ENCODE peak calls at places on chromosomes 4 and X, in five cellular contexts. Y is naive B cell, W is SW480, X is left lobe of liver, L is RWPE1. T is an unnamed sample.

GRCh38 chr4:47031713-47032404 is 492 bp downstream of the GABRB1 start:
- DNase-seq in Y (no peak), W (peak), X (no peak), L (no peak), T (no peak)

GRCh38 chrX:152136312-152136711 is 2.1 kb downstream of the MAGEA10 start:
- DNase-seq in Y (no peak), W (no peak), X (no peak), L (no peak), T (no peak)

GRCh38 chr4:14446311-14446710 is 556.0 kb upstream of the CPEB2 start:
- DNase-seq in Y (no peak), W (no peak), X (no peak), L (peak), T (no peak)

GRCh38 chr4:6953751-6954380 is 44.2 kb downstream of the TBC1D14 start:
- DNase-seq in Y (no peak), W (peak), X (peak), L (no peak), T (peak)

GRCh38 chr4:17780461-17781071 is 855 bp downstream of the FAM184B start:
- DNase-seq in Y (no peak), W (no peak), X (no peak), L (no peak), T (no peak)

GRCh38 chr4:72326692-72327632 is 242.1 kb downstream of the ADAMTS3 start:
- DNase-seq in Y (no peak), W (peak), X (no peak), L (peak), T (no peak)

GRCh38 chr4:4260185-4260751 is 12.2 kb upstream of the TMEM128 start:
- DNase-seq in Y (peak), W (peak), X (no peak), L (peak), T (no peak)

GRCh38 chr4:9762823-9763475 is 18.5 kb upstream of the DRD5 start:
- DNase-seq in Y (peak), W (peak), X (peak), L (peak), T (peak)

GRCh38 chr4:38230121-38230728 is 270.0 kb downstream of the PTTG2 start:
- DNase-seq in Y (no peak), W (peak), X (no peak), L (peak), T (no peak)

GRCh38 chr4:172758586-172759340 is 409.8 kb upstream of the GALNT7 start:
- DNase-seq in Y (no peak), W (no peak), X (no peak), L (peak), T (no peak)

GRCh38 chr4:23369331-23369730 is 520.5 kb downstream of the PPARGC1A start:
- DNase-seq in Y (no peak), W (no peak), X (no peak), L (no peak), T (no peak)

GRCh38 chrX:352582-353314 is 34.0 kb downstream of the PPP2R3B start:
- DNase-seq in Y (no peak), W (no peak), X (no peak), L (no peak), T (no peak)

GRCh38 chrX:51802917-51803688 is 59.9 kb downstream of the GSPT2 start:
- DNase-seq in Y (peak), W (peak), X (peak), L (peak), T (peak)

GRCh38 chrX:129823115-129823514 is 20.6 kb downstream of the ZDHHC9 start:
- DNase-seq in Y (peak), W (no peak), X (no peak), L (no peak), T (peak)

GRCh38 chrX:39855748-39856129 is 242.0 kb downstream of the BCOR start:
- DNase-seq in Y (peak), W (peak), X (no peak), L (peak), T (no peak)

GRCh38 chr4:7827566-7827965 is 112.1 kb downstream of the AFAP1 start:
- DNase-seq in Y (no peak), W (no peak), X (no peak), L (no peak), T (no peak)